ENCODE peak calls at places on chromosomes 1 and 21, in six cellular contexts. Q, S, W, B, E and G are unnamed samples.

GRCh38 chr1:238152119-238152518 is 261.4 kb upstream of the ZP4 start:
- DNase-seq in E (no peak), W (no peak), Q (no peak), S (no peak), B (no peak), G (no peak)

GRCh38 chr1:48916121-48917069 is 139.7 kb upstream of the BEND5 start:
- DNase-seq in S (peak; percentile 70), B (no peak), W (no peak), Q (no peak), E (no peak), G (no peak)

GRCh38 chr1:207799989-207800648 is 48.3 kb downstream of the CD46 start:
- DNase-seq in S (no peak), E (no peak), W (no peak), B (no peak), Q (no peak), G (no peak)

GRCh38 chr1:27348861-27349783 is 7.3 kb downstream of the SYTL1 start:
- DNase-seq in B (peak; percentile 70), S (peak; percentile 81), W (no peak), Q (no peak), E (no peak), G (peak; percentile 84)

GRCh38 chr1:26279598-26280332 is at the start of gene SH3BGRL3:
- DNase-seq in E (peak; percentile 92), Q (peak; percentile 85), W (peak; percentile 92), B (peak; percentile 84), S (peak; percentile 94), G (peak; percentile 98)

GRCh38 chr1:29655145-29655544 is 418.8 kb downstream of the PTPRU start:
- DNase-seq in B (no peak), E (no peak), W (no peak), Q (no peak), S (no peak), G (no peak)

GRCh38 chr1:115828101-115829022 is 12.6 kb downstream of the NHLH2 start:
- DNase-seq in W (no peak), B (peak; percentile 52), S (peak; percentile 59), E (no peak), Q (no peak), G (peak; percentile 76)

GRCh38 chr1:168178227-168178637 is 530 bp upstream of the TIPRL start:
- DNase-seq in S (no peak), W (no peak), Q (no peak), E (no peak), B (no peak), G (no peak)

GRCh38 chr1:29164588-29164987 is 17.1 kb downstream of the SRSF4 start:
- DNase-seq in E (no peak), B (no peak), Q (no peak), W (no peak), S (no peak), G (no peak)

GRCh38 chr1:218350909-218351616 is 5.9 kb downstream of the TGFB2 start:
- DNase-seq in E (no peak), B (no peak), S (no peak), Q (peak; percentile 4), W (no peak), G (no peak)

GRCh38 chr1:210978316-210978993 is 155.5 kb downstream of the KCNH1 start:
- DNase-seq in B (no peak), W (no peak), E (no peak), S (no peak), Q (no peak), G (no peak)

GRCh38 chr1:153619171-153619570 is 3.0 kb upstream of the S100A14 start:
- DNase-seq in E (no peak), S (no peak), B (no peak), Q (no peak), W (no peak), G (no peak)
- H3K27me3 ChIP-seq in E (no peaks in the 10 kb centered on the region), S (no peaks in the 10 kb centered on the region), B (no peaks in the 10 kb centered on the region), Q (no peaks in the 10 kb centered on the region), W (no peaks in the 10 kb centered on the region), G (no peaks in the 10 kb centered on the region)

GRCh38 chr1:224903955-224904354 is 25.5 kb upstream of the DNAH14 start:
- DNase-seq in B (no peak), S (no peak), W (no peak), Q (no peak), E (no peak), G (no peak)
- H3K27me3 ChIP-seq in B (no peaks in the 10 kb centered on the region), S (no peaks in the 10 kb centered on the region), W (no peaks in the 10 kb centered on the region), Q (no peaks in the 10 kb centered on the region), E (peaks cover 71% of the 10 kb centered on the region), G (no peaks in the 10 kb centered on the region)

GRCh38 chr1:38046884-38047602 is 450 bp upstream of the POU3F1 start:
- DNase-seq in E (peak; percentile 93), S (peak; percentile 81), W (peak; percentile 90), B (peak; percentile 70), Q (peak; percentile 67), G (peak; percentile 93)
- H3K27me3 ChIP-seq in E (peaks cover 78% of the 10 kb centered on the region), S (peaks cover 72% of the 10 kb centered on the region), W (peaks cover 65% of the 10 kb centered on the region), B (peaks cover 12% of the 10 kb centered on the region), Q (peaks cover 30% of the 10 kb centered on the region), G (peaks cover 60% of the 10 kb centered on the region)

GRCh38 chr1:11483581-11484320 is 4.8 kb downstream of the DISP3 start:
- DNase-seq in S (no peak), B (no peak), Q (no peak), W (no peak), E (no peak), G (peak; percentile 30)
- H3K27me3 ChIP-seq in S (peaks cover 39% of the 10 kb centered on the region), B (no peaks in the 10 kb centered on the region), Q (peaks cover 20% of the 10 kb centered on the region), W (peaks cover 35% of the 10 kb centered on the region), E (peaks cover 92% of the 10 kb centered on the region), G (peaks cover 72% of the 10 kb centered on the region)

GRCh38 chr1:50048791-50049190 is 25.0 kb upstream of the AGBL4 start:
- DNase-seq in S (no peak), B (no peak), E (no peak), Q (no peak), W (no peak), G (no peak)

DNA sequence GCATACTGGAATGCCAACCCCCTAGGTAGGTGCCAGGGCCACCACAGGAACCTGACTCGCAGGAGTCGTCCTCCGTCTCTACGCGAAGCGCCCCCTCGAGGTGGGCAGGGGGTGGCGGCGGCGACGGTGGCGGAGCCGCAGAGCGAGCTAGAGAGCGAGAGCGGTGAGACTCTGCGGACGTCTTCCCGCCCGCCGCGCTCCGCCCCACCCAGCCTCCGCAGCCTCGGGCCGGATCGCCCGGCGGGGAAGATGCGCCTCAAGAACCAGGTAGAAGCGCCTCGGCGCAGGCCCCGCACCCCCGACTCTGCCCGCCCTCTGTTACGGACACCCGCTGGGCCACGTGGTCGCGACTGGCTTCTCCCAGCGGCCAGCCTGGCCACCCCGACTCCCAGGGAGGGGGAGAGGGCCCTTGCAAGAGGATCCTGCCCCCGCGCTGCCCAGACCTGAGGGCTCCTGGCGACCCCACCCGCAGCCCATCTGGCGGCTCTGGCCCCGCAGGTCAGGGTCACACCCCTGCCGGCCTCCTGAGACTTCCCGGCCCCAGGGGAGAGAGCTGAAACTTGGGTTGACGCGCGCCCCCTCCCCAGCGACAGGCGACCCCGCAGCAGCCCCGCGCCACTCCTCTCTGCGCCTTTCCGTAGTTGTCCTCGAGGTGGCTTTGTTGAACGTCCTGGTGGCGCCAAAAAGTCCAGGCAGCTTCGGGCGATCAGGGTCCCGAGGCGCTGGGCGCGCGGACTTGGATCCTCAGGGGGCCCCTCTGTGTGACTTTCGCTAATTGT is 24.4 kb upstream of the AGBL4 start:
- DNase-seq in Q (peak; percentile 5), B (peak; percentile 4), W (no peak), S (no peak), E (no peak), G (peak; percentile 69)
- H3K27me3 ChIP-seq in Q (no peaks in the 10 kb centered on the region), B (peaks cover 6% of the 10 kb centered on the region), W (peaks cover 43% of the 10 kb centered on the region), S (no peaks in the 10 kb centered on the region), E (peaks cover 72% of the 10 kb centered on the region), G (peaks cover 20% of the 10 kb centered on the region)

GRCh38 chr1:19941121-19941520 is 17.7 kb upstream of the PLA2G2E start:
- DNase-seq in W (no peak), E (no peak), Q (no peak), S (no peak), B (no peak), G (no peak)
- H3K27me3 ChIP-seq in W (no peaks in the 10 kb centered on the region), E (peaks cover 16% of the 10 kb centered on the region), Q (peaks cover 4% of the 10 kb centered on the region), S (no peaks in the 10 kb centered on the region), B (no peaks in the 10 kb centered on the region), G (no peaks in the 10 kb centered on the region)

GRCh38 chr1:1023700-1024099 is 3.8 kb downstream of the AGRN start:
- DNase-seq in E (no peak), W (no peak), Q (no peak), S (no peak), B (no peak), G (no peak)
- H3K27me3 ChIP-seq in E (no peaks in the 10 kb centered on the region), W (peaks cover 10% of the 10 kb centered on the region), Q (no peaks in the 10 kb centered on the region), S (no peaks in the 10 kb centered on the region), B (no peaks in the 10 kb centered on the region), G (peaks cover 31% of the 10 kb centered on the region)

DNA sequence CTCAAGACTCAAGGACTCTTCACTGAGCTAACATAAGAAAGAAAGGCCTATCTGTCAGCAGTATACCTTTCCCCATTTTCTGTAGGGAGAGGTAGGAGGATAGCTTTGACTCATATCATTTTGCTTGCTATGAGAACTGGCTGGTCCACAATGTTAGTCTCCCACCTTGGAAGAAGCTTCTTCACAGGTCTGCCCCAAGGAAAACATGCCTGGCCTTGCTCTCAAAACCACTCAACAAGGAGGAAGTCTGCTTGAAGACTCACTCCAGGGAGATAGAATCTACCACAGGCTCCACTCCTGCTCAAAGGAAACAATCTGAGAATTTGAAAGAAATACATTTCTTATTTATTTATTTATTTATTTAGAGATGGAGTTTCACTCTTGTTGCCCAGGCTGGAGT is 29.5 kb upstream of the LAMC1 start:
- DNase-seq in E (no peak), S (no peak), Q (no peak), W (no peak), B (no peak), G (no peak)
- H3K27me3 ChIP-seq in E (no peaks in the 10 kb centered on the region), S (no peaks in the 10 kb centered on the region), Q (no peaks in the 10 kb centered on the region), W (no peaks in the 10 kb centered on the region), B (no peaks in the 10 kb centered on the region), G (peaks cover 6% of the 10 kb centered on the region)

GRCh38 chr21:34670962-34671348 is 2.2 kb downstream of the CLIC6 start:
- DNase-seq in B (no peak), Q (no peak), S (no peak), E (no peak), W (no peak), G (no peak)

GRCh38 chr21:34670220-34670961 is 1.6 kb downstream of the CLIC6 start:
- DNase-seq in Q (no peak), S (peak; percentile 53), B (no peak), W (no peak), E (no peak), G (peak; percentile 74)

GRCh38 chr21:34671891-34672290 is 3.1 kb downstream of the CLIC6 start:
- DNase-seq in Q (no peak), B (no peak), W (no peak), E (no peak), S (no peak), G (no peak)

GRCh38 chr21:34673006-34673405 is 4.2 kb downstream of the CLIC6 start:
- DNase-seq in W (no peak), Q (no peak), S (no peak), B (no peak), E (no peak), G (no peak)

GRCh38 chr21:34674467-34674866 is 5.7 kb downstream of the CLIC6 start:
- DNase-seq in E (no peak), S (no peak), W (no peak), B (no peak), Q (no peak), G (no peak)
- H3K27me3 ChIP-seq in E (peaks cover 57% of the 10 kb centered on the region), S (peaks cover 17% of the 10 kb centered on the region), W (peaks cover 59% of the 10 kb centered on the region), B (peaks cover 68% of the 10 kb centered on the region), Q (peaks cover 6% of the 10 kb centered on the region), G (peaks cover 47% of the 10 kb centered on the region)